ENCODE peak calls at places on chromosomes 16 and 17, in five cellular contexts. N, P, O, G and C are unnamed samples.

GRCh38 chr17:42697108-42697811 is 14.9 kb downstream of the CNTNAP1 start:
- DNase-seq in N (no peak), G (no peak), P (no peak), O (no peak), C (no peak)

GRCh38 chr17:75428775-75429469 is 23.4 kb upstream of the GRB2 start:
- DNase-seq in P (no peak), O (no peak), N (no peak), G (peak), C (no peak)

GRCh38 chr16:30456302-30456701 is 10.6 kb upstream of the SEPHS2 start:
- DNase-seq in G (no peak), N (no peak), P (no peak), O (no peak), C (peak)

GRCh38 chr16:78791011-78791410 is 691.6 kb downstream of the WWOX start:
- DNase-seq in G (no peak), N (no peak), P (no peak), O (no peak), C (no peak)

GRCh38 chr17:10295728-10296343 is 77.0 kb downstream of the MYH13 start:
- DNase-seq in N (no peak), O (no peak), P (no peak), G (no peak), C (peak)

GRCh38 chr16:63776034-63776433 is 1345.8 kb downstream of the CDH11 start:
- DNase-seq in G (no peak), P (no peak), O (no peak), N (no peak), C (no peak)

GRCh38 chr17:18993876-18994275 is 10.7 kb downstream of the FAM83G start:
- DNase-seq in N (no peak), O (no peak), P (no peak), G (no peak), C (no peak)

GRCh38 chr17:75325348-75325747 is 36.1 kb upstream of the SLC25A19 start:
- DNase-seq in G (no peak), P (no peak), N (no peak), O (no peak), C (no peak)

GRCh38 chr16:70576431-70577255 is 53.0 kb downstream of the SF3B3 start:
- DNase-seq in P (peak), G (peak), N (no peak), O (no peak), C (peak)

GRCh38 chr17:69960755-69961154 is 114.3 kb upstream of the KCNJ16 start:
- DNase-seq in G (no peak), O (no peak), P (no peak), N (peak), C (no peak)

GRCh38 chr17:20206068-20206467 is 196.9 kb downstream of the SPECC1 start:
- DNase-seq in P (no peak), N (no peak), G (no peak), O (no peak), C (no peak)

GRCh38 chr17:41392278-41392677 is 5.1 kb downstream of the KRT31 start:
- DNase-seq in O (no peak), P (no peak), G (no peak), N (no peak), C (no peak)

GRCh38 chr16:65125322-65125721 is 3.5 kb upstream of the CDH11 start:
- DNase-seq in O (no peak), G (no peak), N (no peak), P (no peak), C (no peak)

GRCh38 chr17:45345554-45346254 is 28.9 kb upstream of the MAP3K14 start:
- DNase-seq in G (no peak), O (peak), P (no peak), N (no peak), C (no peak)

GRCh38 chr16:85673529-85674417 is 15.0 kb downstream of the GINS2 start:
- DNase-seq in O (no peak), G (no peak), P (no peak), N (no peak), C (no peak)

GRCh38 chr17:74274703-74275340 is 788 bp downstream of the DNAI2 start:
- DNase-seq in P (no peak), O (no peak), N (no peak), G (no peak), C (peak)

GRCh38 chr16:86942469-86943175 is 364.3 kb downstream of the FOXL1 start:
- DNase-seq in O (no peak), P (no peak), N (no peak), G (no peak), C (no peak)

GRCh38 chr17:81429353-81429774 is 34.1 kb downstream of the BAHCC1 start:
- DNase-seq in G (no peak), N (peak), P (no peak), O (peak), C (no peak)

GRCh38 chr17:248337-249235 is 67.1 kb upstream of the DOC2B start:
- DNase-seq in O (no peak), G (no peak), N (peak), P (no peak), C (no peak)

GRCh38 chr16:86892509-86892908 is 314.2 kb downstream of the FOXL1 start:
- DNase-seq in G (no peak), N (no peak), O (no peak), P (no peak), C (no peak)

GRCh38 chr16:88941933-88942909 is 34.8 kb downstream of the CBFA2T3 start:
- DNase-seq in P (peak), G (no peak), O (no peak), N (no peak), C (peak)

GRCh38 chr17:28575126-28575795 is 1.4 kb downstream of the ALDOC start:
- DNase-seq in G (no peak), N (no peak), O (peak), P (no peak), C (no peak)

GRCh38 chr16:75305364-75306101 is 54.1 kb upstream of the BCAR1 start:
- DNase-seq in P (peak), O (peak), N (no peak), G (peak), C (peak)

GRCh38 chr17:57662644-57663308 is 82.3 kb downstream of the CCDC182 start:
- DNase-seq in O (peak), P (peak), G (peak), N (peak), C (peak)
- H3K4me3 ChIP-seq in O (peak), P (no peak), G (peak), N (peak), C (peak)

GRCh38 chr17:58308173-58308984 is 20.2 kb downstream of the TSPOAP1 start:
- DNase-seq in N (no peak), G (no peak), O (peak), P (no peak), C (no peak)
- TF ChIP-seq CTCF in N (no peak), G (peak), O (no peak), P (peak), C (no peak)

DNA sequence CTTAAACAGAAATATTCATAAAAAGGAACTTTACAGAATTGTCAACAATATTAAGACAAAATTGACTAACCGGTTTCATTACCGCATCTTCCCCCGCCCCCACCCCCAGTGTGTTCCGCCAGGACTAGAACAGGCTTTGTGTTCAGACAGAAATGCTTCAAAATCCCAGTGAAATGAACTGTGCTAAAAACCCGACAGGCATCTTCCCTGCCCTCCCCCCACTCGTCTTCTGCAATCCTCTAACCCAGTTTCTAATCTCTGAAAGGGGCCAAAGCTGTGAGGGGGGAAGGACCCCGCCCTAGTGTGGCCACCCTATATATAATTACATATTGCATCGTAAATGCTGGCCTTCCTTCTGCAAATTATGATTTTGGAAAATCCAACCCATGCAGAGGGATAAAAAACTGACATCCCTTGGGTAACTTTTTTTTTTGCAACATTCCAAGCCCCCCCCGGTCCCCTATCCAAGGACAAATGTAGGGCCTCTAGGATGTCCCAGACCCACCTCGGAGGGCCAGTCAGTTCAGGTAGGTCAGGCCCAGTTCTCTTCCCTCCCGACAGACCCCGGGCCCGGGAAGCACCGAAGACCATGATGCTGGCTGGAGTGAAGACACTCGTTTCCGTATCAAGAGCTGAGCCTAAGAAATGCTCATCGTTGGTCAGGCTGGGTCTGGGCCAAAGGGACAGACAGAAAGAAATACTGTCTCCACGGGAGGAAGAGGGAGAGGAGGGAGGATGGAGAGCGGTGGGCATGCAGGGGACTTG is 1.2 kb upstream of the ROGDI start:
- DNase-seq in N (no peak), P (no peak), G (no peak), O (no peak), C (no peak)
- H3K4me3 ChIP-seq in N (no peak), P (no peak), G (peak), O (peak), C (no peak)

GRCh38 chr17:2613089-2613808 is 19.8 kb downstream of the PAFAH1B1 start:
- DNase-seq in G (no peak), N (no peak), O (no peak), P (no peak), C (no peak)

GRCh38 chr17:2610640-2611175 is 17.3 kb downstream of the PAFAH1B1 start:
- DNase-seq in O (no peak), N (no peak), G (no peak), P (no peak), C (no peak)

GRCh38 chr17:2610195-2610594 is 16.7 kb downstream of the PAFAH1B1 start:
- DNase-seq in G (no peak), N (no peak), O (no peak), P (no peak), C (no peak)

GRCh38 chr17:2611627-2612026 is 18.2 kb downstream of the PAFAH1B1 start:
- DNase-seq in O (no peak), G (no peak), N (no peak), P (no peak), C (no peak)

GRCh38 chr17:2612630-2613029 is 19.2 kb downstream of the PAFAH1B1 start:
- DNase-seq in N (no peak), O (no peak), P (no peak), G (no peak), C (no peak)
- TF ChIP-seq CTCF in N (no peak), O (no peak), P (no peak), G (no peak), C (no peak)

GRCh38 chr17:17724307-17724921 is 43.2 kb downstream of the RAI1 start:
- DNase-seq in N (no peak), P (peak), G (no peak), O (no peak), C (peak)
- H3K4me3 ChIP-seq in N (peak), P (peak), G (no peak), O (peak), C (peak)

DNA sequence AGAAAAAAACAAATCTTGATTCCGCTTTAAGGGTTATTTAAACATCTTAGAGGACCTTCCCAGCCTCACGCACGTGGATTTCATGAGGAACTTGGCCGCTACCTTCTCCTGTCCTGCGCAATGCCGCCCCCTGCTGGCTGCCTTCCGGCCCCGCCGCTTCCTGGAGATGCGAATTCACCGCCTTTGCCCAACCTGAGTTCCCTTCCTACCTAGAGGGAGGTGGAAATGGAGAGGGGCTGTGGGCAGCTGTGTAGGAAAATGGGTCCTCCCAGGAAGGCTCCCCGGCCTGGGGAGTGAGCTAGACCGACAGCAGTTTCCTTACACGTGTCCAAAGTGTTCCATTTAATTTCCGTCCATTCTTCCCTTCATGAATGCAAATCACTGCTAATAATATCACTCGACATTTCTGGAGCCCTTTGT is 1.0 kb upstream of the ABCC12 start:
- DNase-seq in G (peak), O (no peak), P (peak), N (peak), C (peak)
- TF ChIP-seq CTCF in G (peak), O (peak), P (peak), N (peak), C (peak)

DNA sequence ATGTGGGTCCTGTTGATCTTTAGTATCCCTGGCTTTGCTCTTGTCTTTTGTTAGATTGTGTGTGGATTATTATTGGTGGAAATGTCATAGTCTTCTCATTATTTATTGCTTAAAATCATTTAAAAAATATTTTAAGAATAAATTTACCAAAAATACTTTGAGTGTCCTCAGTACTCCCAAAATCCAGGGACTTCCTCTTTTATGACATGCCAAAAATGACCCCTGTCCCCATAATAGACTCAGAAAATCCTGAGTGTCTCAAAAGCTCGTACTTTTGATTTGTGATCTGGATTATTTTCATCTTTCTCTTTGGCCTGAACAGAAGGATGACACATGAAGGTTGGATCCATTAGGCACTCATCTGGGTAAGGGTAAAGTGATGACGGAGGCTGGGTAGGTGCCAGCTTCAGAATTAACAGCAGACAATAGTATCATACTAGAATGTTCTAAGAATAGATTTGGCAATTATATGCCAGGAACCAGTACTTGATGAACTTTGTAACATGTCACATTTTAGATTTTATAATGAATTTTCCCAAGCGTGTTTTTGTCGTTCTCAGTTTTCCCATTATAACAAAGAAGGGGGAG is 602.2 kb upstream of the CDH8 start:
- DNase-seq in G (no peak), P (no peak), N (no peak), O (no peak), C (peak)
- H3K4me3 ChIP-seq in G (no peak), P (no peak), N (no peak), O (no peak), C (peak)

GRCh38 chr17:80146121-80147034 is 550 bp downstream of the EIF4A3 start:
- DNase-seq in P (no peak), O (no peak), G (no peak), N (no peak), C (peak)
- TF ChIP-seq CTCF in P (no peak), O (no peak), G (no peak), N (no peak), C (no peak)